ENCODE peak calls at places on chromosomes 11 and 22, in four cellular contexts. K is foreskin fibroblast, Q is kidney epithelial cell, T is pancreas. R is an unnamed sample.

GRCh38 chr22:32528984-32529982 is 54.7 kb downstream of the FBXO7 start:
- DNase-seq in T (peak; percentile 88), K (peak; percentile 67), Q (peak; percentile 16), R (peak; percentile 72)

GRCh38 chr11:67409261-67409666 is 5.4 kb downstream of the TBC1D10C start:
- DNase-seq in K (no peak), Q (no peak), T (peak; percentile 72), R (no peak)

GRCh38 chr22:26170795-26171194 is 1.5 kb downstream of the SEZ6L start:
- DNase-seq in T (peak; percentile 46), K (no peak), Q (no peak), R (no peak)

GRCh38 chr11:37504925-37505324 is 906.9 kb upstream of the RAG2 start:
- DNase-seq in K (peak; percentile 94), T (no peak), Q (peak; percentile 57), R (peak; percentile 39)

GRCh38 chr11:64267207-64267945 is 16.0 kb downstream of the PLCB3 start:
- DNase-seq in Q (no peak), K (no peak), T (peak; percentile 82), R (no peak)

GRCh38 chr22:27223317-27224177 is 566.2 kb downstream of the MIAT start:
- DNase-seq in K (peak; percentile 24), T (no peak), Q (peak; percentile 69), R (peak; percentile 81)

GRCh38 chr22:49328076-49328475 is 499.6 kb downstream of the BRD1 start:
- DNase-seq in Q (no peak), K (no peak), T (no peak), R (no peak)

GRCh38 chr11:75851203-75851602 is 36.2 kb downstream of the UVRAG start:
- DNase-seq in T (no peak), Q (no peak), K (peak; percentile 31), R (no peak)

GRCh38 chr22:46010951-46011626 is 34.1 kb upstream of the WNT7B start:
- DNase-seq in Q (no peak), T (peak; percentile 79), K (no peak), R (no peak)

GRCh38 chr22:38461057-38461413 is 6.0 kb upstream of the KCNJ4 start:
- DNase-seq in Q (no peak), T (no peak), K (no peak), R (no peak)

GRCh38 chr22:38462960-38463784 is 4.7 kb upstream of the KDELR3 start:
- DNase-seq in T (peak; percentile 74), K (no peak), Q (no peak), R (no peak)

GRCh38 chr22:38460367-38460952 is 5.5 kb upstream of the KCNJ4 start:
- DNase-seq in Q (no peak), T (no peak), K (no peak), R (no peak)

GRCh38 chr22:38464992-38465672 is 2.8 kb upstream of the KDELR3 start:
- DNase-seq in T (peak; percentile 27), K (no peak), Q (no peak), R (no peak)

DNA sequence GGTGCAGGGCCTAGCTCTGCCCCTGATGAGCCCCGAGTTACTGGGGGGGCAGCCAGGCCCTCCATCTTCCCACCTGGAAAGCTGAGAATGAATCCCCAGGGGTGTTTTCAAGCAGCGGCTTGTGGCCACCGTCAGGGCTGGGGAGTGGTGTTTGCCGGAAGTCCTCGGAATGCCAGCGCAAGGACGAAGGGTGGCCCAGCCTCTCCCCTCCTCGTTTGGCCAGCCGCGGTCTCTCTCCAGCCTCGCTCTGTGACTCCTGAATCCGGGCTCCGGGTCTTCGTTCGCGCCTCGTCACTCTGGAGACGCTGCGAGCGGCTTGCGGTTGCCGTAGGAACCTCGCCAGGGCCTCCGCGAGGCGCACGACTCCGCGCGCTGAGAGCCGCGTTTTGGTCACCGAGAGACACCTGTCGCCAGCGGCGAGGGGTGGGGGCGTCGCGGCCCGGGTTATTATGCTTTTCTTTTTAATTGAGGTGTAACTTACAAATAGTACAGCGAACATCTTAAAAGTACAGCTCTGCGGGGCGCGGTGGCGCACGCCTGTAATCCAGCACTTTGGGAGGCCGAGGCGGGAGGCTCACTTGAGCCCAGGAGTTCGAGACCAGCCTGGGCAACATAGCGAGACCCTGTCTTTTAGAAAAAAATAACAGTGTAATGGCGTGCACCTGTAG is 6.3 kb upstream of the KDELR3 start:
- DNase-seq in T (peak; percentile 90), K (peak; percentile 77), Q (peak; percentile 42), R (peak; percentile 62)
- H3K4me3 ChIP-seq in T (peak overlapping the region; percentile 12), K (no peak overlapping the region), Q (no peak overlapping the region), R (no peak overlapping the region)

GRCh38 chr11:22065472-22065871 is 127.4 kb upstream of the ANO5 start:
- DNase-seq in T (no peak), K (no peak), Q (no peak), R (no peak)
- TF ChIP-seq CTCF in T (no peak), K (no peak), Q (no peak), R (no peak)

DNA sequence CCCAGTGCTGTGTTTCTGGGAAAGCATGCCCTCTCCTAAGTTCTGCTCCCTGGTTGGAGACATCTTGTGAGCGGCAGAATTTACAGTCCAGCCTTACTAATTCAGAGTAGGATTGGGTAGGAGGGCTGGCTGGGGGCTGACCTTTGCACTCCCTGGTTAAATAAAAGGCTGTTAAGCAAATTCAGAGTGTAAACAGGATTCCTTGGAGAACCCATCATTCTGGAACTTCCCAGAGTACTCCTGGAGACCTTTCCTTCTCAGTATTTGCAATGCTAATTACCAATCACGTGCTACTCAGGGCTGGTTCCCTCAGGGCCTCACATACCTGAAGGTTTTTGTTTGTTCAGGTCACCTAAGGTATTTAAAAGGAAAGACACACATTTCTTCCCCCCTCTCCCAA is 340.2 kb downstream of the TBC1D22A start:
- DNase-seq in K (no peak), Q (no peak), T (no peak), R (no peak)
- H3K4me3 ChIP-seq in K (no peak overlapping the region), Q (no peak overlapping the region), T (no peak overlapping the region), R (no peak overlapping the region)

DNA sequence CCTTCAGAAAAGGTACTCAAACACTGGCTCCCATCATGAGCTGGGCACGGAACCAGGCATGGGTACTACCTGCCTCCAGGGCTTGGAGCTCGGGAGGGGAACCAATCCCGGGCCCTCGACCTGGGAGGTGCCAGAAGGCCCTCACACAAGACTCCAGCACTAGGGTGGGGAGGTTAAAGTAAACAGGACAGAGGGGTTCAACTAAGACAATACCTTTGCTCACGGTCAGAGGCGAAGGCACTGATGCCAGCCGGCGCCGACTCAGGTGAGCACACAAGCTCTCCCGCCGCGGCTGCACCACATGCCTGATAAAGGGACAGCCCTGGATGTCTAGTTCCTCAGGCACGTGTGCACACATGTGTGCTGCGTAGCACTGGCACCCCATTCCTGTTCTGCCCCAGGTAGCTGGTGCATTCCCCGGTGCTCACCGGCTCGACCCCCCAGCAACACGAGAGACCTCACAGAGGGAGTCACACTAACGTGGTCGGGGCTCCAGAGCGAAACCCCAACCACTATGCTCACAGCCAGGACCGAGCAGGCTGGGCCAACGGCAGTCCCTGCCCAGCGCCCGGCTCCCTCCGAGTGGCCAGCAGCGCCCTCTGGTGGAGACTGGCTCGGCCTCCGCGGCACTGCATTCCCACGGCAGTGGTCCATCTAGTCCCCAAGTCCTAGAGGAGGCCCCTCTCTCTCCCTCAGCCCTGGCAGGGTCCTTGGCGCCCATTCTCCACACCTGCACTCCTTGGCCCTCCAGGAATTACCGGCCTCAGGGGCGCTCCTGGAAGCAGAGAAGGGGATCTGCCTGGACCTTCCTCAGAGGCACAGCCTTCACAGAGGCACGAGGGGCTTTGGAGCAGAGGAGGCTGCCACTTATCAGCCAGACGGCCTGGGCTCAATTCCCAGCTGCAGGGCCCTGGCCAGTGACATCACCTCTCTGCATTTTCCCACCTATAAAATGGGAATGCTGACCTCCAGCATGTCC is 28.8 kb upstream of the MOB2 start:
- DNase-seq in Q (no peak), T (peak; percentile 95), K (peak; percentile 52), R (peak; percentile 23)
- TF ChIP-seq CTCF in Q (peak; percentile 90), T (peak; percentile 97), K (peak; percentile 96), R (peak; percentile 93)

GRCh38 chr11:1072821-1073231 is 1.8 kb upstream of the MUC2 start:
- DNase-seq in K (no peak), T (peak; percentile 73), Q (no peak), R (no peak)
- H3K4me3 ChIP-seq in K (no peak overlapping the region), T (no peak overlapping the region), Q (no peak overlapping the region), R (no peak overlapping the region)

DNA sequence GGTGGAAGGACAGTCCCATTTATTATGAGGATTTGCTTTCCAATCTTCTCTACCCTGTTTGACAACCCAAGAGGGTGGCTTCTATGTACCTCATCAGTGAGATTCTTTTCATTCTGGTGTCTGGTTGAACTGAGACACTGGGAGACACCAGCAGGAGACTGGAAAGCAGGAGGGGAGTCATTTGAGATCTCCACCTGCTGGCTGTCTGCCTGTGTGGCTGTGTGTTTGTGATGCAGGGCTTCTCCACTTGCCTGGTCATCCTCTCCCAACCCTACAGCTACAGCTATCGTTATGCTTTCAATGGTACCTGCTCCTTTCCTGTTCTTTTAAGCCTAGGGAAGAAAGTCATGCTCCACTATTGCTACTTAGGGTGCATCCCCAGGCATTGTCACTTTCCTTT is 48.6 kb downstream of the MRGPRX1 start:
- DNase-seq in K (no peak), Q (no peak), T (no peak), R (no peak)
- TF ChIP-seq CTCF in K (no peak), Q (no peak), T (no peak), R (no peak)

GRCh38 chr11:46597609-46598219 is 3.9 kb upstream of the AMBRA1 start:
- DNase-seq in K (peak; percentile 21), Q (no peak), T (no peak), R (no peak)
- H3K4me3 ChIP-seq in K (no peak overlapping the region), Q (no peak overlapping the region), T (no peak overlapping the region), R (no peak overlapping the region)

R was measured in astrocyte of the cerebellum.